ENCODE peak calls at places on chromosomes 7 and 10, in five cellular contexts. B is suprapubic skin, C is IMR-90, R is cardiac fibroblast, U is nephron progenitor cell. N is an unnamed sample.

GRCh38 chr7:98878365-98879197 is at the start of gene TRRAP:
- DNase-seq in U (peak), C (peak), R (peak), B (peak), N (peak)

GRCh38 chr10:73136627-73137026 is 26.4 kb downstream of the NUDT13 start:
- DNase-seq in U (no peak), C (peak), B (no peak), R (no peak), N (no peak)

GRCh38 chr10:126082067-126082466 is 185.7 kb downstream of the FANK1 start:
- DNase-seq in R (no peak), C (no peak), U (no peak), B (no peak), N (no peak)

GRCh38 chr10:34811126-34811967 is 3.7 kb downstream of the PARD3 start:
- DNase-seq in R (no peak), B (no peak), C (no peak), U (no peak), N (no peak)

GRCh38 chr10:60569681-60570080 is 180.0 kb upstream of the ANK3 start:
- DNase-seq in R (no peak), B (no peak), U (no peak), C (no peak), N (no peak)

GRCh38 chr7:18166002-18166401 is 138.4 kb upstream of the PRPS1L1 start:
- DNase-seq in B (no peak), C (no peak), R (no peak), U (no peak), N (no peak)

GRCh38 chr10:21417172-21417712 is 108.2 kb downstream of the SKIDA1 start:
- DNase-seq in C (no peak), B (no peak), R (no peak), U (no peak), N (no peak)

GRCh38 chr7:6162650-6163366 is 109.6 kb downstream of the CYTH3 start:
- DNase-seq in U (no peak), R (no peak), B (no peak), C (no peak), N (no peak)

GRCh38 chr7:120421151-120421651 is 148.2 kb downstream of the KCND2 start:
- DNase-seq in R (no peak), B (no peak), U (no peak), C (no peak), N (peak)

GRCh38 chr7:96979551-96980276 is 25.6 kb upstream of the DLX6 start:
- DNase-seq in B (no peak), R (no peak), C (no peak), U (no peak), N (no peak)

GRCh38 chr7:44630791-44631457 is 24.5 kb downstream of the OGDH start:
- DNase-seq in C (no peak), B (no peak), U (no peak), R (no peak), N (no peak)

GRCh38 chr7:99137418-99138180 is 6.3 kb downstream of the SMURF1 start:
- DNase-seq in C (peak), R (peak), B (no peak), U (peak), N (no peak)

GRCh38 chr7:152313879-152314604 is 121.8 kb downstream of the KMT2C start:
- DNase-seq in U (no peak), B (no peak), R (peak), C (peak), N (no peak)

GRCh38 chr7:91135300-91135699 is 128.9 kb upstream of the FZD1 start:
- DNase-seq in R (no peak), U (no peak), B (no peak), C (no peak), N (no peak)

GRCh38 chr7:26686448-26686981 is 177.9 kb downstream of the SKAP2 start:
- DNase-seq in U (peak), C (peak), B (peak), R (peak), N (no peak)

GRCh38 chr7:44637788-44638594 is 31.6 kb downstream of the OGDH start:
- DNase-seq in B (peak), U (no peak), R (peak), C (peak), N (peak)

GRCh38 chr7:78279035-78279434 is 480.5 kb downstream of the PHTF2 start:
- DNase-seq in B (no peak), C (peak), U (no peak), R (peak), N (no peak)

GRCh38 chr7:81408728-81409127 is 361.1 kb downstream of the HGF start:
- DNase-seq in U (no peak), C (peak), B (no peak), R (no peak), N (no peak)

GRCh38 chr10:78411716-78412115 is 378.1 kb downstream of the RPS24 start:
- DNase-seq in U (no peak), C (no peak), R (no peak), B (no peak), N (no peak)

GRCh38 chr7:143511593-143512047 is 33.9 kb downstream of the TAS2R41 start:
- DNase-seq in U (no peak), C (no peak), B (no peak), R (no peak), N (no peak)

GRCh38 chr7:17940302-17941170 is at the start of gene SNX13:
- DNase-seq in C (peak), R (peak), U (peak), B (peak), N (peak)

GRCh38 chr10:14904316-14904732 is 25.7 kb downstream of the SUV39H2 start:
- DNase-seq in B (no peak), C (peak), U (no peak), R (peak), N (no peak)

GRCh38 chr10:30182191-30183075 is 123.0 kb upstream of the JCAD start:
- DNase-seq in B (no peak), R (peak), C (peak), U (no peak), N (no peak)

GRCh38 chr7:93115796-93116195 is 2.0 kb downstream of the SAMD9 start:
- DNase-seq in U (no peak), B (no peak), C (peak), R (peak), N (no peak)

GRCh38 chr10:119031496-119032059 is 2.1 kb downstream of the NANOS1 start:
- DNase-seq in B (no peak), U (no peak), R (no peak), C (peak), N (no peak)

GRCh38 chr10:63005246-63005645 is 127.9 kb upstream of the NRBF2 start:
- DNase-seq in U (no peak), R (peak), B (no peak), C (no peak), N (no peak)

GRCh38 chr7:105874055-105874454 is 2.3 kb downstream of the ATXN7L1 start:
- DNase-seq in R (no peak), U (no peak), B (no peak), C (no peak), N (no peak)

GRCh38 chr10:103685880-103686669 is 169.3 kb downstream of the SH3PXD2A start:
- DNase-seq in R (peak), B (peak), C (peak), U (peak), N (peak)

GRCh38 chr10:75408512-75408881 is 6.9 kb upstream of the ZNF503 start:
- DNase-seq in U (peak), R (no peak), C (no peak), B (no peak), N (no peak)

GRCh38 chr10:75410135-75410787 is 8.7 kb upstream of the ZNF503 start:
- DNase-seq in C (no peak), B (no peak), R (no peak), U (peak), N (no peak)

GRCh38 chr10:75407716-75408511 is 6.3 kb upstream of the ZNF503 start:
- DNase-seq in B (no peak), U (peak), C (no peak), R (no peak), N (no peak)

GRCh38 chr10:75407296-75407715 is 5.7 kb upstream of the ZNF503 start:
- DNase-seq in C (no peak), B (no peak), R (no peak), U (peak), N (no peak)

GRCh38 chr10:75408911-75409885 is 7.6 kb upstream of the ZNF503 start:
- DNase-seq in U (peak), B (peak), R (peak), C (no peak), N (peak)
- TF ChIP-seq CTCF in U (no peak), B (no peak), R (no peak), C (no peak), N (no peak)

GRCh38 chr10:53744176-53744575 is 971.6 kb upstream of the MBL2 start:
- DNase-seq in B (no peak), R (no peak), U (no peak), C (no peak), N (no peak)

GRCh38 chr10:53754851-53755250 is 982.3 kb upstream of the MBL2 start:
- DNase-seq in C (no peak), U (peak), R (no peak), B (no peak), N (no peak)

GRCh38 chr10:53744746-53745145 is 972.2 kb upstream of the MBL2 start:
- DNase-seq in U (no peak), B (no peak), C (no peak), R (no peak), N (no peak)

GRCh38 chr10:53748319-53748718 is 975.7 kb upstream of the MBL2 start:
- DNase-seq in R (no peak), U (no peak), C (no peak), B (no peak), N (no peak)

DNA sequence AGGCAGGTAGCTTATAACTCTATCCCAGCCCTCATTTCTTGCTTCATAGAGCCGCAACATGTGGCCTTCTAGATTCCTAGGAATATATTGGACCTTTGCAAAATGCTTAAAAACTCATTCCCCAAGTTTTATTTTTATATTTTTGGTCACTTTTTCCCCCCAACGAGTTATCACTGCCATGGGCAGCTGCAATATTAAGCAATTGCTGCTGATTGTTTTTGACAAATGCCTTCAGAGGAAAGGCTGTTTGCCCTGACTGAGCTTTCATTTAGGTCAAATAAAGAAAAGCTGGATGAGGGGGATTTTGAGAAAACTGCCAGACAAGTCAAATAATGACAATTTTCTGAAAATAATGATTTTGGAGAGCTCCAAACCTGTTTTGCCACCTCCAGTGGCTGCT is 976.9 kb upstream of the MBL2 start:
- DNase-seq in U (no peak), C (no peak), B (no peak), R (no peak), N (no peak)
- TF ChIP-seq CTCF in U (no peak), C (no peak), B (no peak), R (no peak), N (no peak)

GRCh38 chr7:51161937-51162336 is 154.7 kb downstream of the COBL start:
- DNase-seq in C (no peak), U (no peak), B (no peak), R (no peak), N (no peak)
- TF ChIP-seq CTCF in C (no peak), U (no peak), B (no peak), R (no peak), N (no peak)

GRCh38 chr10:80530251-80530650 is 7.5 kb upstream of the SH2D4B start:
- DNase-seq in U (no peak), B (no peak), R (peak), C (peak), N (no peak)
- TF ChIP-seq CTCF in U (no peak), B (no peak), R (peak), C (peak), N (peak)

DNA sequence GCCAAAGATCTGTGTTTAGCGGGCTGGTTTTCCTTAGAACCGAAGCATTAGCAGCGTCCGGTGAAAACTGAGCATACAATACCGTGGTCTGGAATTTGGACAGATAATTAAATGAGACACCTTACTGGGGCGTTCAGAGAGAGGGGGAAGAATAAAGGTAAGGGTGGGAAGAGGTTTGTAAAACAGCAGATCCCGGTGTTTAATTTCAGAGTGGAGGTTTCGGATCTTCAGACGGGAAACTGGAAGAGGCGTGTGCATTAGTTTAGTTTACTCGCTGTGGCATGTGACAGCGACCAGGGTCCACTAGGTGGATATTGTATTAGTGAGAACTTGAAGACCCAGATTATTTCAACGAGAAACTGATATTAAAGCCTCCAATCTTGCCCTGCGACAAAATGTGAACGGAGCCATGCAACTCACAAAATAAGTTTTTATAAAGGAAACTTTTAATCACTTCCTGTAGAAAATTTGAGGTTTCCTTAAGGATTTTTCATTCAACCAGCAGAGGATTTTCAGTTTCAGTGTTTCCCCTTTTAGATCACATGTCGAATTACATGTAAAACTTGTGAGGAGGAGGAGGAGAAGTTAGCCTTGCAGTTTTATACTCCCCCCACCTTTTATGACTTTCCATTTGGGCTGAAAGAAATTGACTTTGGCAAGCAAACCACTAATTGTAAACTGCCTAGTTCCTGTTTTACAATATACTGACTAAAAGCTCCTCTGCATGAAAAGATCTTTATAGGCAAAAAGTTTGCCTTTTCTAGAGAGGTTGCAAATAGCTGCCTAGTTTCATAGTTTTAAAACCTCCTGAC is 2.8 kb downstream of the BAMBI start:
- DNase-seq in B (no peak), C (no peak), U (no peak), R (no peak), N (no peak)
- TF ChIP-seq CTCF in B (no peak), C (peak), U (peak), R (peak), N (no peak)

DNA sequence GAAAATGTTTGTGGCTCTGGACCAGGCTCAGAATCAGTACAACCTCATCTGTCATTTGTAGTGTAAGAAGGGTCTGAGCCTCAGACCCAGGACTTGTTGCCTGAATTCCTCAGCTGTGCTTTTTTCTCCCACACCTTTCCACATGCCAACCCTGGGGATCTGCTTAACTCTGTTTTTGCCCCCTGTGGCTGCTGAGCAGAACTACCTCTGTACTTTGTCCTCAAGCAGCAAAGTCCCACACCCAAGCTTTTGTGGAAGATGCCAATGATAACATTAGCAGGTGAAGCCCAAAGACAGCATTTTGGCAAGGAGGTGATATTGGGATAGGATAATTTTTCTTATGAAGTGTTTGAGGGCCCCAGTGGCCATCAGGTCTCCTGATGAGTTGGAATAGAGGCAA is 5.8 kb upstream of the CYP2C18 start:
- DNase-seq in C (no peak), U (no peak), R (no peak), B (no peak), N (no peak)
- TF ChIP-seq CTCF in C (no peak), U (no peak), R (peak), B (no peak), N (no peak)